ENCODE peak calls at places on chromosomes 4 and X, in nine cellular contexts. One of them, this sample, is unnamed.
A peak's percentile ranks its signal among the peaks of the same experiment; 100 is the strongest.

GRCh38 chrX:10156199-10157031 is at the start of gene CLCN4:
- DNase-seq in ascending aorta: peak; percentile 80
- DNase-seq in gastrocnemius medialis: peak; percentile 83
- DNase-seq in effector memory CD4-positive, alpha-beta T cell: no peak
- DNase-seq in MM.1S: no peak
- DNase-seq in aorta: peak; percentile 88
- DNase-seq in GM23248: peak; percentile 61
- DNase-seq in fibroblast of lung: peak; percentile 8
- DNase-seq in breast epithelium: peak; percentile 37
- DNase-seq in this sample: peak; percentile 70

GRCh38 chrX:54530358-54530900 is 410 bp downstream of the GNL3L start:
- DNase-seq in ascending aorta: no peak
- DNase-seq in gastrocnemius medialis: no peak
- DNase-seq in effector memory CD4-positive, alpha-beta T cell: no peak
- DNase-seq in MM.1S: peak; percentile 7
- DNase-seq in aorta: no peak
- DNase-seq in GM23248: peak; percentile 19
- DNase-seq in fibroblast of lung: no peak
- DNase-seq in breast epithelium: no peak
- DNase-seq in this sample: peak; percentile 23

GRCh38 chrX:2894885-2895292 is 34.2 kb downstream of the ARSD start:
- DNase-seq in ascending aorta: no peak
- DNase-seq in gastrocnemius medialis: no peak
- DNase-seq in effector memory CD4-positive, alpha-beta T cell: no peak
- DNase-seq in MM.1S: no peak
- DNase-seq in aorta: no peak
- DNase-seq in GM23248: no peak
- DNase-seq in fibroblast of lung: peak; percentile 29
- DNase-seq in breast epithelium: no peak
- DNase-seq in this sample: no peak

GRCh38 chr4:42786350-42787070 is 106.0 kb upstream of the GRXCR1 start:
- DNase-seq in ascending aorta: no peak
- DNase-seq in gastrocnemius medialis: no peak
- DNase-seq in effector memory CD4-positive, alpha-beta T cell: no peak
- DNase-seq in MM.1S: no peak
- DNase-seq in aorta: no peak
- DNase-seq in GM23248: no peak
- DNase-seq in fibroblast of lung: no peak
- DNase-seq in breast epithelium: no peak
- DNase-seq in this sample: no peak

GRCh38 chr4:71210831-71211230 is 128.0 kb upstream of the SLC4A4 start:
- DNase-seq in ascending aorta: no peak
- DNase-seq in gastrocnemius medialis: no peak
- DNase-seq in effector memory CD4-positive, alpha-beta T cell: no peak
- DNase-seq in MM.1S: no peak
- DNase-seq in aorta: no peak
- DNase-seq in GM23248: peak; percentile 56
- DNase-seq in fibroblast of lung: peak; percentile 76
- DNase-seq in breast epithelium: no peak
- DNase-seq in this sample: no peak

GRCh38 chr4:183806341-183806740 is 98.8 kb upstream of the STOX2 start:
- DNase-seq in ascending aorta: no peak
- DNase-seq in gastrocnemius medialis: no peak
- DNase-seq in effector memory CD4-positive, alpha-beta T cell: no peak
- DNase-seq in MM.1S: no peak
- DNase-seq in aorta: no peak
- DNase-seq in GM23248: no peak
- DNase-seq in fibroblast of lung: no peak
- DNase-seq in breast epithelium: no peak
- DNase-seq in this sample: no peak

GRCh38 chr4:139619644-139620043 is 46.0 kb upstream of the MGST2 start:
- DNase-seq in ascending aorta: no peak
- DNase-seq in gastrocnemius medialis: no peak
- DNase-seq in effector memory CD4-positive, alpha-beta T cell: no peak
- DNase-seq in MM.1S: peak; percentile 36
- DNase-seq in aorta: no peak
- DNase-seq in GM23248: peak; percentile 70
- DNase-seq in fibroblast of lung: peak; percentile 16
- DNase-seq in breast epithelium: no peak
- DNase-seq in this sample: no peak

GRCh38 chrX:39988496-39988895 is 109.3 kb downstream of the BCOR start:
- DNase-seq in ascending aorta: no peak
- DNase-seq in gastrocnemius medialis: no peak
- DNase-seq in effector memory CD4-positive, alpha-beta T cell: no peak
- DNase-seq in MM.1S: no peak
- DNase-seq in aorta: no peak
- DNase-seq in GM23248: no peak
- DNase-seq in fibroblast of lung: no peak
- DNase-seq in breast epithelium: no peak
- DNase-seq in this sample: no peak

GRCh38 chr4:130563185-130563890 is 1467.4 kb downstream of the C4orf33 start:
- DNase-seq in ascending aorta: peak; percentile 62
- DNase-seq in gastrocnemius medialis: no peak
- DNase-seq in effector memory CD4-positive, alpha-beta T cell: no peak
- DNase-seq in MM.1S: peak; percentile 26
- DNase-seq in aorta: peak; percentile 75
- DNase-seq in GM23248: peak; percentile 36
- DNase-seq in fibroblast of lung: peak; percentile 66
- DNase-seq in breast epithelium: peak; percentile 25
- DNase-seq in this sample: no peak

GRCh38 chr4:74267998-74268606 is 40.2 kb upstream of the EPGN start:
- DNase-seq in ascending aorta: no peak
- DNase-seq in gastrocnemius medialis: no peak
- DNase-seq in effector memory CD4-positive, alpha-beta T cell: no peak
- DNase-seq in MM.1S: peak; percentile 42
- DNase-seq in aorta: no peak
- DNase-seq in GM23248: peak; percentile 87
- DNase-seq in fibroblast of lung: peak; percentile 86
- DNase-seq in breast epithelium: no peak
- DNase-seq in this sample: no peak

GRCh38 chr4:15958562-15958961 is 4.4 kb downstream of the FGFBP2 start:
- DNase-seq in ascending aorta: no peak
- DNase-seq in gastrocnemius medialis: no peak
- DNase-seq in effector memory CD4-positive, alpha-beta T cell: no peak
- DNase-seq in MM.1S: no peak
- DNase-seq in aorta: no peak
- DNase-seq in GM23248: no peak
- DNase-seq in fibroblast of lung: no peak
- DNase-seq in breast epithelium: no peak
- DNase-seq in this sample: no peak

GRCh38 chr4:157728215-157728614 is 444.6 kb downstream of the GASK1B start:
- DNase-seq in ascending aorta: no peak
- DNase-seq in gastrocnemius medialis: no peak
- DNase-seq in effector memory CD4-positive, alpha-beta T cell: no peak
- DNase-seq in MM.1S: no peak
- DNase-seq in aorta: no peak
- DNase-seq in GM23248: no peak
- DNase-seq in fibroblast of lung: no peak
- DNase-seq in breast epithelium: no peak
- DNase-seq in this sample: no peak

GRCh38 chr4:13481569-13481968 is 2.6 kb downstream of the RAB28 start:
- DNase-seq in ascending aorta: no peak
- DNase-seq in gastrocnemius medialis: no peak
- DNase-seq in effector memory CD4-positive, alpha-beta T cell: no peak
- DNase-seq in MM.1S: no peak
- DNase-seq in aorta: no peak
- DNase-seq in GM23248: peak; percentile 70
- DNase-seq in fibroblast of lung: peak; percentile 63
- DNase-seq in breast epithelium: no peak
- DNase-seq in this sample: no peak

GRCh38 chr4:35900608-35901243 is 343.6 kb downstream of the ARAP2 start:
- DNase-seq in ascending aorta: no peak
- DNase-seq in gastrocnemius medialis: no peak
- DNase-seq in effector memory CD4-positive, alpha-beta T cell: no peak
- DNase-seq in MM.1S: no peak
- DNase-seq in aorta: no peak
- DNase-seq in GM23248: no peak
- DNase-seq in fibroblast of lung: no peak
- DNase-seq in breast epithelium: no peak
- DNase-seq in this sample: no peak
- H3K4me3 ChIP-seq in ascending aorta: no peak overlapping the region
- H3K4me3 ChIP-seq in gastrocnemius medialis: no peak overlapping the region
- H3K4me3 ChIP-seq in effector memory CD4-positive, alpha-beta T cell: no peak overlapping the region
- H3K4me3 ChIP-seq in MM.1S: no peak overlapping the region
- H3K4me3 ChIP-seq in aorta: no peak overlapping the region
- H3K4me3 ChIP-seq in GM23248: no peak overlapping the region
- H3K4me3 ChIP-seq in fibroblast of lung: no peak overlapping the region
- H3K4me3 ChIP-seq in breast epithelium: no peak overlapping the region
- H3K4me3 ChIP-seq in this sample: no peak overlapping the region

DNA sequence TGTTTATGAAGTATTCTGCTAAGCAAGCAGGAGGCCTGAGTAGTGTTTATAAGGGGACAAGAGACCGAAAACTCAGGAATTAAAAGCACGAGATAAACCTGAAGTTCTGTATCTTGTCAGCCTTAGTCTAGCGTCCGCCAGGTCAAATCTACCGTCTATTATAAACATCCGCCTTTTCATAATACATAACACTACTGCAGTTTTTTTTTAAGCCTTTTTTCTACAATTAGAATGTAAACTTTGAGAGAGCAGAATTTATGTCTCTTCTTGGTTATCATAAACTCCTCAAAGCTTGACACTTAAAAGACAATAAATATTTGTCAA is 117.3 kb downstream of the CHRNA9 start:
- DNase-seq in ascending aorta: no peak
- DNase-seq in gastrocnemius medialis: no peak
- DNase-seq in effector memory CD4-positive, alpha-beta T cell: no peak
- DNase-seq in MM.1S: no peak
- DNase-seq in aorta: no peak
- DNase-seq in GM23248: no peak
- DNase-seq in fibroblast of lung: no peak
- DNase-seq in breast epithelium: no peak
- DNase-seq in this sample: no peak
- H3K4me1 ChIP-seq in ascending aorta: no peaks in the 10 kb centered on the region
- H3K4me1 ChIP-seq in gastrocnemius medialis: no peaks in the 10 kb centered on the region
- H3K4me1 ChIP-seq in effector memory CD4-positive, alpha-beta T cell: no peaks in the 10 kb centered on the region
- H3K4me1 ChIP-seq in MM.1S: peaks cover 17% of the 10 kb centered on the region
- H3K4me1 ChIP-seq in aorta: no peaks in the 10 kb centered on the region
- H3K4me1 ChIP-seq in GM23248: no peaks in the 10 kb centered on the region
- H3K4me1 ChIP-seq in fibroblast of lung: no peaks in the 10 kb centered on the region
- H3K4me1 ChIP-seq in breast epithelium: no peaks in the 10 kb centered on the region
- H3K4me1 ChIP-seq in this sample: peaks cover 41% of the 10 kb centered on the region

GRCh38 chr4:128703948-128704347 is 105.6 kb upstream of the JADE1 start:
- DNase-seq in ascending aorta: no peak
- DNase-seq in gastrocnemius medialis: no peak
- DNase-seq in effector memory CD4-positive, alpha-beta T cell: no peak
- DNase-seq in MM.1S: no peak
- DNase-seq in aorta: no peak
- DNase-seq in GM23248: no peak
- DNase-seq in fibroblast of lung: no peak
- DNase-seq in breast epithelium: no peak
- DNase-seq in this sample: no peak

GRCh38 chr4:128709268-128709667 is 100.2 kb upstream of the JADE1 start:
- DNase-seq in ascending aorta: no peak
- DNase-seq in gastrocnemius medialis: no peak
- DNase-seq in effector memory CD4-positive, alpha-beta T cell: no peak
- DNase-seq in MM.1S: no peak
- DNase-seq in aorta: no peak
- DNase-seq in GM23248: no peak
- DNase-seq in fibroblast of lung: no peak
- DNase-seq in breast epithelium: no peak
- DNase-seq in this sample: no peak

GRCh38 chr4:128711361-128711760 is 98.1 kb upstream of the JADE1 start:
- DNase-seq in ascending aorta: no peak
- DNase-seq in gastrocnemius medialis: no peak
- DNase-seq in effector memory CD4-positive, alpha-beta T cell: no peak
- DNase-seq in MM.1S: no peak
- DNase-seq in aorta: no peak
- DNase-seq in GM23248: no peak
- DNase-seq in fibroblast of lung: no peak
- DNase-seq in breast epithelium: no peak
- DNase-seq in this sample: no peak

DNA sequence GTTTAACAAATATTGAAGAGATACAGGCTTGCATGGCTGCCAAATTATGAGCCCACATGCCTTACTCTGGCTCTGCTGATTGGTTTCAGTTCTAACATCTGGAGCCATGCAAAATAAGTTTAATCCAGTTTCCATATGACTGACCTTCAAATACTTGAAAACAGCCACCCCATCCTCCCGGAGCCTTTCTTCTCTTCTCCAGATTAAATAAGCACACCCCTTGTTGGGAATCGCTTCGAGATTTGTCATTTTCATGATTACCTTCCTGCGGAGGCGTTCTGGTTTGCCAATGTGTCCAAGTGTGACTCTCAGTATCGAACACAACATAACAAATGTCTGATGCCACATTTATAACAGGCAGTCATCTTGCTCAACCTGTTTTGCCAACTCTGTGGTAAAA is 101.6 kb upstream of the JADE1 start:
- DNase-seq in ascending aorta: no peak
- DNase-seq in gastrocnemius medialis: no peak
- DNase-seq in effector memory CD4-positive, alpha-beta T cell: no peak
- DNase-seq in MM.1S: no peak
- DNase-seq in aorta: no peak
- DNase-seq in GM23248: peak; percentile 82
- DNase-seq in fibroblast of lung: peak; percentile 37
- DNase-seq in breast epithelium: no peak
- DNase-seq in this sample: no peak
- H3K4me3 ChIP-seq in ascending aorta: no peak overlapping the region
- H3K4me3 ChIP-seq in gastrocnemius medialis: no peak overlapping the region
- H3K4me3 ChIP-seq in effector memory CD4-positive, alpha-beta T cell: no peak overlapping the region
- H3K4me3 ChIP-seq in MM.1S: no peak overlapping the region
- H3K4me3 ChIP-seq in aorta: no peak overlapping the region
- H3K4me3 ChIP-seq in GM23248: peak overlapping the region; percentile 50
- H3K4me3 ChIP-seq in fibroblast of lung: no peak overlapping the region
- H3K4me3 ChIP-seq in breast epithelium: no peak overlapping the region
- H3K4me3 ChIP-seq in this sample: no peak overlapping the region

GRCh38 chrX:118350715-118351114 is 4.8 kb downstream of the WDR44 start:
- DNase-seq in ascending aorta: no peak
- DNase-seq in gastrocnemius medialis: no peak
- DNase-seq in effector memory CD4-positive, alpha-beta T cell: no peak
- DNase-seq in MM.1S: no peak
- DNase-seq in aorta: no peak
- DNase-seq in GM23248: no peak
- DNase-seq in fibroblast of lung: no peak
- DNase-seq in breast epithelium: no peak
- DNase-seq in this sample: no peak

GRCh38 chrX:118352566-118352965 is 6.7 kb downstream of the WDR44 start:
- DNase-seq in ascending aorta: no peak
- DNase-seq in gastrocnemius medialis: no peak
- DNase-seq in effector memory CD4-positive, alpha-beta T cell: no peak
- DNase-seq in MM.1S: no peak
- DNase-seq in aorta: no peak
- DNase-seq in GM23248: no peak
- DNase-seq in fibroblast of lung: no peak
- DNase-seq in breast epithelium: no peak
- DNase-seq in this sample: no peak

GRCh38 chrX:118356154-118356701 is 10.3 kb downstream of the WDR44 start:
- DNase-seq in ascending aorta: no peak
- DNase-seq in gastrocnemius medialis: no peak
- DNase-seq in effector memory CD4-positive, alpha-beta T cell: no peak
- DNase-seq in MM.1S: no peak
- DNase-seq in aorta: no peak
- DNase-seq in GM23248: peak; percentile 28
- DNase-seq in fibroblast of lung: no peak
- DNase-seq in breast epithelium: no peak
- DNase-seq in this sample: no peak

GRCh38 chrX:118355225-118355920 is 9.5 kb downstream of the WDR44 start:
- DNase-seq in ascending aorta: no peak
- DNase-seq in gastrocnemius medialis: no peak
- DNase-seq in effector memory CD4-positive, alpha-beta T cell: no peak
- DNase-seq in MM.1S: no peak
- DNase-seq in aorta: no peak
- DNase-seq in GM23248: no peak
- DNase-seq in fibroblast of lung: peak; percentile 30
- DNase-seq in breast epithelium: no peak
- DNase-seq in this sample: no peak

GRCh38 chrX:118353081-118353850 is 7.4 kb downstream of the WDR44 start:
- DNase-seq in ascending aorta: no peak
- DNase-seq in gastrocnemius medialis: no peak
- DNase-seq in effector memory CD4-positive, alpha-beta T cell: no peak
- DNase-seq in MM.1S: no peak
- DNase-seq in aorta: no peak
- DNase-seq in GM23248: peak; percentile 31
- DNase-seq in fibroblast of lung: no peak
- DNase-seq in breast epithelium: no peak
- DNase-seq in this sample: no peak
- H3K4me1 ChIP-seq in ascending aorta: peaks cover 4% of the 10 kb centered on the region
- H3K4me1 ChIP-seq in gastrocnemius medialis: peaks cover 10% of the 10 kb centered on the region
- H3K4me1 ChIP-seq in effector memory CD4-positive, alpha-beta T cell: peaks cover 7% of the 10 kb centered on the region
- H3K4me1 ChIP-seq in MM.1S: peaks cover 16% of the 10 kb centered on the region
- H3K4me1 ChIP-seq in aorta: no peaks in the 10 kb centered on the region
- H3K4me1 ChIP-seq in GM23248: peaks cover 45% of the 10 kb centered on the region
- H3K4me1 ChIP-seq in fibroblast of lung: no peaks in the 10 kb centered on the region
- H3K4me1 ChIP-seq in breast epithelium: no peaks in the 10 kb centered on the region
- H3K4me1 ChIP-seq in this sample: no peaks in the 10 kb centered on the region